ENCODE peak calls at places on chromosomes 12 and 14, in eight cellular contexts. K is A549; Y is thoracic aorta; T is CD4-positive, CD25-positive, alpha-beta regulatory T cell; N is hepatocyte; P is spleen; U is CD8-positive, alpha-beta memory T cell; S is pancreas. M is an unnamed sample. For H3K4me1, the result is how much of the 10 kb centered on the place peaks cover.

GRCh38 chr14:23869078-23869719 is 84.4 kb upstream of the DHRS4 start:
- DNase-seq in K (no peak), U (no peak), T (no peak), N (no peak), S (no peak), Y (no peak), P (no peak), M (no peak)

GRCh38 chr14:49417790-49418189 is 168.4 kb downstream of the RPS29 start:
- DNase-seq in N (no peak), U (no peak), P (no peak), K (no peak), Y (no peak), T (no peak), S (no peak), M (no peak)

GRCh38 chr14:59225281-59225680 is 36.8 kb downstream of the DAAM1 start:
- DNase-seq in S (no peak), Y (no peak), T (no peak), U (no peak), N (no peak), P (no peak), K (no peak), M (no peak)

GRCh38 chr14:23101213-23101970 is 3.4 kb downstream of the CIROP start:
- DNase-seq in K (no peak), Y (no peak), N (no peak), P (peak), T (no peak), U (no peak), S (no peak), M (no peak)

GRCh38 chr14:100692859-100693558 is 33.7 kb upstream of the DLK1 start:
- DNase-seq in S (no peak), P (no peak), U (no peak), N (peak), T (no peak), Y (no peak), K (peak), M (peak)

GRCh38 chr12:80101126-80101525 is 1.8 kb downstream of the OTOGL start:
- DNase-seq in T (no peak), N (no peak), S (no peak), Y (no peak), U (no peak), K (no peak), P (no peak), M (no peak)

GRCh38 chr12:14261096-14261495 is 104.4 kb upstream of the ATF7IP start:
- DNase-seq in T (no peak), P (no peak), U (no peak), K (no peak), Y (no peak), S (no peak), N (no peak), M (no peak)

GRCh38 chr14:74457511-74457910 is 31.5 kb upstream of the SYNDIG1L start:
- DNase-seq in K (no peak), S (no peak), P (no peak), T (no peak), N (no peak), U (no peak), Y (no peak), M (no peak)

GRCh38 chr14:105213396-105213795 is 32.3 kb upstream of the NUDT14 start:
- DNase-seq in K (no peak), N (no peak), T (no peak), Y (no peak), P (no peak), U (no peak), S (no peak), M (no peak)

GRCh38 chr12:59595557-59596231 is at the start of gene SLC16A7:
- DNase-seq in Y (peak), K (peak), U (peak), P (peak), S (peak), N (peak), T (peak), M (peak)

GRCh38 chr14:105389534-105389933 is 8.8 kb upstream of the TEX22 start:
- DNase-seq in U (no peak), P (no peak), T (no peak), S (peak), K (no peak), Y (no peak), N (no peak), M (no peak)

GRCh38 chr14:36553650-36554260 is 28.7 kb downstream of the NKX2-8 start:
- DNase-seq in Y (no peak), U (no peak), T (peak), P (no peak), N (peak), S (no peak), K (peak), M (peak)

GRCh38 chr14:96146131-96146771 is 58.4 kb upstream of the BDKRB2 start:
- DNase-seq in K (peak), N (no peak), Y (peak), S (no peak), P (no peak), T (no peak), U (no peak), M (peak)

GRCh38 chr12:62210422-62210821 is 49.8 kb upstream of the USP15 start:
- DNase-seq in S (no peak), U (no peak), T (peak), P (no peak), Y (no peak), K (peak), N (peak), M (peak)

GRCh38 chr12:32515137-32515860 is 115.9 kb downstream of the FGD4 start:
- DNase-seq in N (no peak), P (no peak), T (no peak), U (no peak), Y (no peak), S (no peak), K (no peak), M (no peak)

DNA sequence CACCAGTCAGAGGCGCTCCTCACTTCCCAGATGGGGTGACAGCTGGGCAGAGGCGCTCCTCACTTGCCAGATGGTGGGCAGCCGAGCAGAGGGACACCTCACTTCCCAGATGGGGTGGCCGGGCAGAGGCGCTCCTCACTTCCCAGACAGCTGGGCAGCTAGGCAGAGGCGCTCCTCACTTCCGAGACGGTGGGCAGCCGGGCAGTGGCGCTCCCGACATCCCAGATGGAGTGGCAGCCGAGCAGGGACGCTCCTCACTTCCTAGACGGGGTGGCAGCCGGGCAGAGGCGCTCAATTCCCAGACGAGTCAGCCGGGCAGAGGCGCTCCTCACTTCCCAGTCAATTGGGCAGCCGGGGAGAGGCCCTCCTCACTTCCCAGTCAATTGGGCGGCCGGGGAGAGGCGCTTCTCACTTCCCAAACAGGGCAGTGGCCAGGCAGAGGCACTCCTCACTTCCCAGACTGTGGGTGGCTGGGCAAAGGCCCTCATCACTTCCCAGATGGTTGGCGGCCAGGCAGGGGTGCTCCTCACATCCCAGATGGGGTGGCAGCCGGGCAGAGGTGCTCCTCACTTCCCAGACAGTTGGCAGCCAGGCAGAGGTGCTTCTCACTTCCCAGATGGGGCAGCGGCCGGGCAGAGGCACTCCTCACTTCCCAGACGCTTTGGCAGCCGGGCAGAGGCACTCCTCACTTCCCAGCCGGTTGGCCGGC is 143.8 kb upstream of the ARID2 start:
- DNase-seq in T (no peak), S (no peak), U (no peak), N (no peak), K (no peak), P (no peak), Y (no peak), M (no peak)
- H3K4me1 ChIP-seq in T (under half), S (under half), U (under half), N (under half), K (under half), P (under half), Y (under half), M (under half)

GRCh38 chr12:106646472-106646871 is 63.7 kb downstream of the RFX4 start:
- DNase-seq in S (no peak), K (no peak), T (no peak), U (no peak), Y (no peak), N (no peak), P (no peak), M (no peak)

GRCh38 chr12:106645465-106646330 is 62.9 kb downstream of the RFX4 start:
- DNase-seq in Y (no peak), S (no peak), N (no peak), K (no peak), P (no peak), U (no peak), T (no peak), M (no peak)

GRCh38 chr12:106642991-106643390 is 60.2 kb downstream of the RFX4 start:
- DNase-seq in P (no peak), U (no peak), S (no peak), T (no peak), K (peak), Y (no peak), N (no peak), M (no peak)

GRCh38 chr12:106644335-106645073 is 61.7 kb downstream of the RFX4 start:
- DNase-seq in N (no peak), S (no peak), P (no peak), T (no peak), K (no peak), U (no peak), Y (no peak), M (no peak)

GRCh38 chr12:106645074-106645421 is 62.2 kb downstream of the RFX4 start:
- DNase-seq in P (no peak), S (peak), U (no peak), Y (no peak), K (no peak), N (no peak), T (no peak), M (no peak)
- H3K4me3 ChIP-seq in P (no peak), S (no peak), U (no peak), Y (no peak), K (no peak), N (no peak), T (no peak), M (no peak)

GRCh38 chr14:28875937-28876910 is 109.6 kb downstream of the FOXG1 start:
- DNase-seq in T (no peak), Y (no peak), P (no peak), S (no peak), N (no peak), U (no peak), K (no peak), M (peak)

GRCh38 chr14:28879571-28879970 is 113.0 kb downstream of the FOXG1 start:
- DNase-seq in S (no peak), N (no peak), Y (no peak), K (no peak), U (no peak), P (no peak), T (no peak), M (no peak)
- H3K27ac ChIP-seq in S (no peak), N (no peak), Y (no peak), K (no peak), U (no peak), P (no peak), T (no peak), M (no peak)

GRCh38 chr12:108136697-108137096 is 7.6 kb downstream of the WSCD2 start:
- DNase-seq in S (no peak), K (no peak), Y (no peak), U (no peak), N (no peak), T (no peak), P (no peak), M (no peak)
- H3K4me1 ChIP-seq in S (under half), K (under half), Y (under half), U (under half), N (under half), T (under half), P (under half), M (under half)

M was measured in cardiac muscle cell.